ENCODE peak calls at places on chromosomes 4 and X, in five cellular contexts. R, M, D, X and C are unnamed samples.

GRCh38 chr4:92014060-92014459 is 289.7 kb upstream of the GRID2 start:
- DNase-seq in R (no peak), M (no peak), D (no peak), X (no peak), C (no peak)

GRCh38 chr4:53790286-53790685 is 199.0 kb upstream of the LNX1 start:
- DNase-seq in R (no peak), M (no peak), D (no peak), X (no peak), C (no peak)

GRCh38 chr4:42785817-42786216 is 106.7 kb upstream of the GRXCR1 start:
- DNase-seq in R (no peak), M (no peak), D (no peak), X (no peak), C (no peak)

GRCh38 chrX:119062750-119063374 is 9.9 kb upstream of the CT47C1 start:
- DNase-seq in R (no peak), M (no peak), D (peak), X (no peak), C (no peak)

GRCh38 chrX:45063319-45064095 is 137.2 kb downstream of the DIPK2B start:
- DNase-seq in R (peak), M (no peak), D (peak), X (peak), C (no peak)

GRCh38 chrX:153864561-153865320 is 21.2 kb downstream of the L1CAM start:
- DNase-seq in R (no peak), M (no peak), D (no peak), X (no peak), C (no peak)

GRCh38 chr4:40152642-40153041 is 44.2 kb upstream of the RHOH start:
- DNase-seq in R (no peak), M (no peak), D (no peak), X (no peak), C (no peak)

GRCh38 chr4:93237526-93237925 is 591.0 kb upstream of the ATOH1 start:
- DNase-seq in R (no peak), M (no peak), D (no peak), X (no peak), C (no peak)

GRCh38 chr4:159142254-159142653 is 39.4 kb downstream of the RAPGEF2 start:
- DNase-seq in R (no peak), M (no peak), D (peak), X (no peak), C (no peak)

GRCh38 chr4:15706646-15707362 is 3.9 kb downstream of the BST1 start:
- DNase-seq in R (no peak), M (no peak), D (no peak), X (no peak), C (no peak)

GRCh38 chrX:74251006-74251930 is 52.7 kb upstream of the ZCCHC13 start:
- DNase-seq in R (no peak), M (no peak), D (no peak), X (no peak), C (no peak)

GRCh38 chr4:185921583-185922555 is 109.9 kb upstream of the SORBS2 start:
- DNase-seq in R (no peak), M (no peak), D (peak), X (no peak), C (no peak)

GRCh38 chrX:26788402-26788998 is 572.5 kb downstream of the MAGEB5 start:
- DNase-seq in R (no peak), M (no peak), D (peak), X (no peak), C (no peak)

GRCh38 chr4:26726655-26727387 is 133.8 kb upstream of the STIM2 start:
- DNase-seq in R (no peak), M (no peak), D (no peak), X (no peak), C (no peak)

GRCh38 chrX:74579597-74580209 is 34.7 kb downstream of the RLIM start:
- DNase-seq in R (peak), M (no peak), D (peak), X (no peak), C (no peak)

GRCh38 chrX:107449490-107450175 is at the start of gene FRMPD3:
- DNase-seq in R (no peak), M (no peak), D (no peak), X (no peak), C (no peak)

GRCh38 chrX:149648932-149649331 is 17.3 kb upstream of the TMEM185A start:
- DNase-seq in R (no peak), M (no peak), D (no peak), X (no peak), C (no peak)

GRCh38 chr4:154030152-154030551 is 241.3 kb upstream of the SFRP2 start:
- DNase-seq in R (no peak), M (no peak), D (no peak), X (no peak), C (no peak)

GRCh38 chr4:161336016-161336415 is 827.8 kb downstream of the FSTL5 start:
- DNase-seq in R (peak), M (no peak), D (peak), X (no peak), C (no peak)

GRCh38 chrX:139826065-139827044 is 106.5 kb downstream of the ATP11C start:
- DNase-seq in R (peak), M (no peak), D (peak), X (no peak), C (no peak)

GRCh38 chrX:54534271-54534670 is 4.3 kb downstream of the GNL3L start:
- DNase-seq in R (no peak), M (no peak), D (no peak), X (no peak), C (no peak)

GRCh38 chrX:13131511-13132137 is 87.2 kb upstream of the FAM9C start:
- DNase-seq in R (no peak), M (peak), D (no peak), X (no peak), C (no peak)

GRCh38 chr4:109548655-109549054 is 11.4 kb upstream of the MCUB start:
- DNase-seq in R (peak), M (no peak), D (peak), X (no peak), C (no peak)

GRCh38 chr4:98319021-98319420 is 57.8 kb downstream of the RAP1GDS1 start:
- DNase-seq in R (no peak), M (no peak), D (no peak), X (no peak), C (no peak)

GRCh38 chr4:123304151-123305021 is 92.2 kb upstream of the SPRY1 start:
- DNase-seq in R (no peak), M (no peak), D (no peak), X (no peak), C (peak)

GRCh38 chr4:107197121-107197520 is 161.0 kb upstream of the DKK2 start:
- DNase-seq in R (no peak), M (no peak), D (no peak), X (no peak), C (no peak)

GRCh38 chr4:78542373-78542772 is 9.2 kb upstream of the ANXA3 start:
- DNase-seq in R (no peak), M (no peak), D (no peak), X (no peak), C (no peak)

GRCh38 chrX:39922497-39922896 is 175.3 kb downstream of the BCOR start:
- DNase-seq in R (no peak), M (no peak), D (no peak), X (no peak), C (no peak)

GRCh38 chrX:19794690-19795089 is 92.7 kb downstream of the SH3KBP1 start:
- DNase-seq in R (no peak), M (no peak), D (no peak), X (no peak), C (no peak)

GRCh38 chrX:106672527-106672926 is 54.0 kb upstream of the RNF128 start:
- DNase-seq in R (no peak), M (no peak), D (no peak), X (peak), C (no peak)

GRCh38 chr4:146340798-146341197 is 126.5 kb downstream of the REELD1 start:
- DNase-seq in R (no peak), M (no peak), D (peak), X (no peak), C (no peak)

GRCh38 chr4:150009533-150009932 is 68.7 kb upstream of the DCLK2 start:
- DNase-seq in R (no peak), M (no peak), D (no peak), X (no peak), C (no peak)

GRCh38 chr4:120862432-120862831 is 60.1 kb downstream of the PRDM5 start:
- DNase-seq in R (no peak), M (no peak), D (no peak), X (no peak), C (no peak)

GRCh38 chr4:5045099-5045498 is 6.2 kb upstream of the STK32B start:
- DNase-seq in R (peak), M (no peak), D (peak), X (no peak), C (no peak)

GRCh38 chr4:155692361-155692760 is 25.7 kb downstream of the GUCY1A1 start:
- DNase-seq in R (no peak), M (no peak), D (no peak), X (no peak), C (no peak)

DNA sequence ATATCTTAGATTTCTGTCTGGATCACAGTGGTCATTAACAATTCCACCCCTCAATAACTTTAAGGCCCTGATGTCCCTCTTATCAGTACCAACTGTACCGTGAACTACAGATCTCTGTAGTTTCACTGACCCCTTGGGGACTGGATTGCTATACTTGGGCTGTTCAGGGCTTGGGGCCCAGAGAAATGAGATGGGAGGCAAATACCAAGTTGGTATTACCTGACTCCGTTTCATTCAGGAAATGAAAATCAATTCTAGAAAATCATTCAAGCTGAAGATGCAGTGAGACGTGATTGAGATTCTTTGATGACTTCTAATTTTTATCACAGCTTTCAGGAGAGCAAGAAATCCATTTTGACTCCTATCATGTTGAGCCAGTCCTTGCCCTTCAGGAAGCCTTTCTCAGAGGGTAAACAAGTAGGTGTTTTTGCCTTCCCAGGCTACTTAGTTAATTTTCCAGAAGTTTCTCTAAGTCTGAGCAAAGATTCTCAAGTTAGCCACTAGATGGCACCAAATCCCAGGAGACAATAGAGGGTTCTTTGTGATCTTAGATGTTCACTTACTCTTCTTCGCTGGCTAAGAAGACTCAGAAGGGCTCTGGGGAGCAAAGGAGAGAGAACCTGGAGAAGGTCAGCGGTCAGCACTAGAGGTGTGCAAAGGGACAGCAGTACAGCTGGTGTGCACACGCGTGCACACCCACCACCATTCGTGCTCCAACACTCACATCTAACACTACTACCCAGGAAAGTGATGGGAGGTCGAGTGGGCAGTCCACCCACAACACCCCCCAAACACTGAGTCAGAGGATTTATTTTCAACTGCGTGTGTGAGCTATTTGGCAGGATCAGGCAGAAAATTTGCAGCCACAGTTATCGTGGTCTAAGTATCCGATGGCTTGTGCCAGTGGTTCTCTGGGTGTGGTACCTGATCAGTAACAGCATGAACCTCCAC is 7.4 kb downstream of the HNRNPH2 start:
- DNase-seq in R (peak), M (no peak), D (peak), X (no peak), C (peak)
- TF ChIP-seq CTCF in R (peak), M (peak), D (peak), X (peak), C (peak)

GRCh38 chr4:60463846-60464502 is 736.2 kb upstream of the ADGRL3 start:
- DNase-seq in R (no peak), M (no peak), D (no peak), X (no peak), C (no peak)
- TF ChIP-seq CTCF in R (peak), M (peak), D (peak), X (no peak), C (no peak)

DNA sequence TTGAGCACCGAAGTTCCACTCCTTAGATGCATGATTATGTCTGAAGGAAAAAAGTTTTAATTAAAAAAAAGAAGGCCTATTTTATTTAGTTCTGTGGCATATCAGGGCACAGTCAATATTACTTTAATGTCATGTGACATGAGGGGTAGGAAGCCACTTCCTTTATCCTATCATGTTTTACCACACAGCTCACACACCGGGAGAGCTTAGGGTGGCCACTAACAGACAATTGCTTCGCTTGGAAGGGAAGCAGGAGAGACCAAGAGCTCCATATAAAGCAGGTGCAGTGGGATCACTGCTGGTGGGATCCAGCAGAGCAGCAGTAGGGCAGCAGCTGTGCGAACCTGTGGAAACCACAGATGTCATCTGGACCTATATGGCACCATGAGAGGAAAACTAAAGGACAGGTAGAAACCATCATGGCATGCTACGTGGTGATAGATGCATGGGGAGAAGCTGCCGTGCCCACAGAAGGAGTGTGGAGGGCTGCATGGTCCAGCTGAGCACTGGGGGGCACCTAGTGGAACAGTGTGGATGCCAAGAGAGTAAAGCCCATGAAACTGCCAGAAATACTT is 52.0 kb downstream of the DTHD1 start:
- DNase-seq in R (no peak), M (no peak), D (no peak), X (no peak), C (no peak)
- TF ChIP-seq CTCF in R (no peak), M (no peak), D (no peak), X (no peak), C (no peak)

GRCh38 chrX:71911731-71912050 is 1.0 kb downstream of the NHSL2 start:
- DNase-seq in R (no peak), M (no peak), D (no peak), X (no peak), C (no peak)

GRCh38 chrX:71908387-71908786 is 2.3 kb upstream of the NHSL2 start:
- DNase-seq in R (no peak), M (no peak), D (no peak), X (no peak), C (no peak)

GRCh38 chrX:71910526-71911022 is at the start of gene NHSL2:
- DNase-seq in R (no peak), M (no peak), D (no peak), X (no peak), C (peak)

GRCh38 chrX:71911023-71911730 is 532 bp downstream of the NHSL2 start:
- DNase-seq in R (no peak), M (no peak), D (no peak), X (no peak), C (peak)

DNA sequence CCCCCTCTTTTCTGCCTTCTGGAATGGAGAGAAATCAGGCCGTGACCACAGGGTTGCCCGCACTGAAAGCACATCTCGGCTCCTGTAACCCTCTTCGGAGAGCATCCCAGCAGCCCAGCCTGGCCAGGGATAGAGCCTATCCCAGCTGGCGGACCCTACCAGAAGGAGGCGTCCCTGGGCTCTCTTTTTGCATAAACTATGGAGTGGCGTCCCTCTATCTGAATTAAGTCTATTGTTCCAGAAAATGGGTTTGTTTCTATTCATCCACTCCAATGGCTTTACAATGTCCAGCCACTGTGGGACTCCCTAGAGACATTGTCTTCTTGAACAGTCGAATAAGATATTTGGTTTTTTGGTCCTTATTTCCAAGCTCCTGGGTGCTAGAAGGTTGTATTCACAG is 689 bp upstream of the NHSL2 start:
- DNase-seq in R (no peak), M (no peak), D (no peak), X (no peak), C (no peak)
- TF ChIP-seq CTCF in R (peak), M (no peak), D (peak), X (no peak), C (no peak)